ENCODE peak calls at places on chromosomes 12 and 14, in seven cellular contexts. M, Z, V, D, P, C and U are unnamed samples. For H3K4me1, the result is how much of the 10 kb centered on the place peaks cover.

GRCh38 chr14:33891700-33892099 is 59.2 kb downstream of the EGLN3 start:
- DNase-seq in Z (no peak), V (no peak), M (no peak), C (no peak), P (no peak), D (no peak), U (no peak)

GRCh38 chr12:79635676-79636075 is 55.1 kb downstream of the PAWR start:
- DNase-seq in P (no peak), D (no peak), Z (no peak), C (no peak), V (no peak), M (no peak), U (no peak)

GRCh38 chr14:98580131-98580678 is 691.8 kb downstream of the BCL11B start:
- DNase-seq in C (peak), D (no peak), V (no peak), M (no peak), Z (peak), P (no peak), U (no peak)

GRCh38 chr12:4177257-4177656 is 96.3 kb upstream of the CCND2 start:
- DNase-seq in Z (no peak), C (no peak), P (no peak), M (no peak), V (no peak), D (no peak), U (no peak)

GRCh38 chr14:53412819-53413664 is 259.9 kb upstream of the DDHD1 start:
- DNase-seq in P (no peak), C (no peak), V (peak), D (no peak), Z (no peak), M (no peak), U (no peak)

GRCh38 chr14:50762001-50762930 is 68.7 kb downstream of the NIN start:
- DNase-seq in M (no peak), Z (no peak), D (no peak), V (no peak), C (no peak), P (no peak), U (no peak)

GRCh38 chr12:123113038-123113437 is 37.9 kb downstream of the PITPNM2 start:
- DNase-seq in Z (no peak), V (no peak), M (no peak), C (no peak), D (no peak), P (no peak), U (no peak)

GRCh38 chr14:22887260-22887989 is 4.4 kb downstream of the REM2 start:
- DNase-seq in Z (peak), M (peak), V (peak), D (no peak), C (no peak), P (peak), U (no peak)

GRCh38 chr14:89641495-89642162 is 224.6 kb upstream of the FOXN3 start:
- DNase-seq in V (no peak), P (no peak), M (no peak), Z (peak), C (peak), D (no peak), U (no peak)

GRCh38 chr12:85784096-85784720 is 52.0 kb downstream of the RASSF9 start:
- DNase-seq in Z (no peak), P (peak), M (no peak), D (no peak), V (no peak), C (no peak), U (no peak)

GRCh38 chr14:53858344-53858682 is 98.3 kb downstream of the BMP4 start:
- DNase-seq in M (no peak), D (no peak), V (no peak), C (no peak), P (no peak), Z (no peak), U (no peak)

GRCh38 chr12:127306604-127307215 is 960.3 kb upstream of the TMEM132C start:
- DNase-seq in P (no peak), D (no peak), V (no peak), M (no peak), Z (no peak), C (no peak), U (no peak)

GRCh38 chr14:37709419-37710195 is 114.2 kb downstream of the TTC6 start:
- DNase-seq in V (peak), D (no peak), P (peak), C (no peak), M (no peak), Z (no peak), U (no peak)

DNA sequence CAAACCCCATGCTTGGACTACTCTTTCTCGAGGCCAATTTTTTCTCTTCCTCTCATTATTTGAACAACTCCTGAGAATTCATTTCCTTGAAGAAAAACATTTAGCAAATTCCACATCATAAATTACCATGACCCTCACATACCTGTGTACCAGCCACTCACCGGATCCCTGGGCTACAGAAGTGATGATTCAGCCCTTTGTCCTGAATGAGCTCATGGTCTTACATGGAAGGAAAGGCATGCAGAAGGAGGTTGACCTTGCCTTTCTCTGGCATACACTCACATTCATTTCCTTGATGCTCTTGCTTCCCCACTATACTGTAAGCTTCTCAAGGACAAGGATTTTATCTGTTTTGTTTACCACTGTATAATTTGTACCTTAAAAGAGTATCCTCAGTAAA is 191.5 kb downstream of the SLC5A8 start:
- DNase-seq in M (no peak), D (no peak), V (no peak), P (peak), C (no peak), Z (no peak), U (no peak)
- H3K4me1 ChIP-seq in M (under half), D (under half), V (under half), P (half or more), C (under half), Z (under half), U (under half)

GRCh38 chr12:6375269-6376078 is at the start of gene SCNN1A:
- DNase-seq in Z (no peak), P (no peak), D (no peak), V (no peak), C (no peak), M (peak), U (no peak)
- H3K4me1 ChIP-seq in Z (under half), P (half or more), D (under half), V (under half), C (under half), M (half or more), U (under half)

GRCh38 chr12:7923241-7924236 is 12.4 kb downstream of the SLC2A3 start:
- DNase-seq in M (no peak), D (no peak), V (no peak), Z (no peak), C (no peak), P (no peak), U (no peak)
- H3K4me1 ChIP-seq in M (under half), D (under half), V (under half), Z (under half), C (under half), P (under half), U (under half)

DNA sequence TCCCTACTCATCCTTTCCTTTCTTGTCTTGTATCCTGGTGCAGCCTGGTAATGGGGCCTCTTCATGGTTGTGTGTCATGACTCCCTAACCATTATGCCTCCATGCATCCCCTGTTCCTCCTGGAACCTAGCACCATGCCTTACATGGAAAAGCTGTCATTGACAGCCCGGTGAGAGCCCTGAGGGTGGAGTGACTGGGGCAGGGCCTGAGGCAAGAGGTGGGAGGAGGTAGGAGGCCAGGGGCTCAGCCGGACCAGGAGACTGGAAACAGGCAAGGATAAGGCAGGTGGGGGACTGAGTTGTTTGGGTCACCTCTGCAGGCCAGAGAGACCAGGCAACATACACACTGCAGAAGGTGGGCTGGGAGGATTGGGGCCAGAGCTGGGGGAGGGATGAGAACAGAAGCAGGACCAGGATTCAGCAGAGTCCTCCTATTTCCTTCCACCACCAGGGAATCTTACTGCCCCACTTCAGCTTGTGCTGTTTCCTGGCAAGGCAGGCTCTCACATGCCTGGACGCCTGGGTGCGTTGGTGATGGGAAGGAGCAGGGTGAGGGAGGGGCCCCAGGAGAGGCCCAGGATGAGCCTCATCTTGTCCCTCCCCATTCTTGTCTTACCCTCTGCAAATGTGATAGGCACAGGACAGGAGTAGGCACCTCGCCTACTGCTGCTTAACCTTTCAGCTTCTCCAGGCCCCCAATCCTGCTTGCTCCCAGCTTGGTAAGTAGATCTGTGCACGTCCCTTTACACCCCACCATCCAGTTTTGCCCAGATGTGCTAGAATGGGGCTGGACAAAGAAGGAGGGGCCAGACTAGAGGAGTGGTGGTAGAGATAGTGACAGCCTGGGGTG is at the start of gene LTB4R2:
- DNase-seq in C (no peak), V (no peak), P (no peak), D (no peak), Z (no peak), M (no peak), U (peak)
- H3K4me1 ChIP-seq in C (half or more), V (under half), P (under half), D (under half), Z (half or more), M (under half), U (under half)

DNA sequence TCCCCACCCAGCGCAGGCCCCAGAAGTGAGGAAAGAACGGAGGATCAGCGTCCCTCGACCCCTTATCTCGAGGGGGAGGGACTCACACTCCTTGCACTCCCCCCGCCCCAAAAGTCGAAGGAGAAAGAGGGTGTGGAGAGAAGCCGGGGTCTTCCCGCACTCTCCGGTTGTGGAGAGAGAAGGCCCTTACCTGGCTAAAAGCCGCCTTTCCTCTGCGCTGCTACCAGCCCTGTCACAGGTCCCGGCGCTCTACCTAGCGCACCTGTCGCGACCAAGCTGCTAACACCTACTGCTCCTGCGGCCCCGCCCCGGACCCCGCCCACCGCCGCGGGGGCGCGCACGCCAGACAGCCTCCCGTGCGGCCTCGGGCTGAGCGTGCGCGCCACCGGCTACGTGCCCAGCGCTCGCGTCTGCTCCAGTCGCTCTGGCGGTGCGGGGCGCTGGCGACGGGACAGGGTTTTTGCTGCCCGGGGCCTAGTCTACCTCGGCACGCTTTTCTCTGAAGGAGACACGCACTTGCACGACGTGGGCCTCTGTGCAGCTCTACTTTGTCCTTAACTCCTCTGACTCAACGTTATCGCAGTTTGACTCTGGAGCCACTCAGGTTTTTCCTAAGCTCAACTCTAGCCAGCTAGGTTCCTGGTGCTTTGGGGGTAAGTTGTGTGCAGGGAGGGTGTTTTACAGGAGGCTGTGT is at the start of gene LIMA1:
- DNase-seq in Z (peak), C (peak), D (peak), P (peak), V (peak), M (peak), U (peak)
- H3K4me1 ChIP-seq in Z (under half), C (under half), D (under half), P (under half), V (under half), M (under half), U (under half)

DNA sequence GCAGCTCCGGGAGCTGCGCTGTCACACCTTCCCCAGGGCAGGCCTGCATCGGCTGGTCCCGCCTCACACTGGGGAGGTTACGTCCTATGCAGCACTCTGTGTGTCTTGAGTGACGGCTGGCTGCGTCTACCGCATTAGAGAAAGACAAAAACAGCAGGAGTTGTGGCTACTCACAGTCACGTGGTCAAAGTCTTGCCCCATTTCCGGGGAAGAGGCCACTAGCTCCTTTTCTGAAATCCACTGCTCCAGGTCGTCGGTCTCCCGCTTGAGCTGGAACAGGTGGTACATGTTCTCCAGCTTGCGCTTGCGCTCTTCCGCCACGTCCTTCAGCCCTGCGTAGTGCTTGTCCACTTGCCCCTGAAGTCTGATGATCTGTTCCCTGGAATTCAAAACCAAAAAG is 68.8 kb downstream of the PLEKHG3 start:
- DNase-seq in D (no peak), P (no peak), M (no peak), Z (no peak), V (no peak), C (no peak), U (no peak)
- H3K4me1 ChIP-seq in D (under half), P (under half), M (under half), Z (under half), V (under half), C (under half), U (under half)

GRCh38 chr12:6215932-6216494 is 15.8 kb downstream of the CD9 start:
- DNase-seq in M (peak), Z (no peak), V (no peak), D (peak), P (peak), C (no peak), U (no peak)
- H3K4me1 ChIP-seq in M (half or more), Z (under half), V (under half), D (half or more), P (half or more), C (under half), U (under half)

DNA sequence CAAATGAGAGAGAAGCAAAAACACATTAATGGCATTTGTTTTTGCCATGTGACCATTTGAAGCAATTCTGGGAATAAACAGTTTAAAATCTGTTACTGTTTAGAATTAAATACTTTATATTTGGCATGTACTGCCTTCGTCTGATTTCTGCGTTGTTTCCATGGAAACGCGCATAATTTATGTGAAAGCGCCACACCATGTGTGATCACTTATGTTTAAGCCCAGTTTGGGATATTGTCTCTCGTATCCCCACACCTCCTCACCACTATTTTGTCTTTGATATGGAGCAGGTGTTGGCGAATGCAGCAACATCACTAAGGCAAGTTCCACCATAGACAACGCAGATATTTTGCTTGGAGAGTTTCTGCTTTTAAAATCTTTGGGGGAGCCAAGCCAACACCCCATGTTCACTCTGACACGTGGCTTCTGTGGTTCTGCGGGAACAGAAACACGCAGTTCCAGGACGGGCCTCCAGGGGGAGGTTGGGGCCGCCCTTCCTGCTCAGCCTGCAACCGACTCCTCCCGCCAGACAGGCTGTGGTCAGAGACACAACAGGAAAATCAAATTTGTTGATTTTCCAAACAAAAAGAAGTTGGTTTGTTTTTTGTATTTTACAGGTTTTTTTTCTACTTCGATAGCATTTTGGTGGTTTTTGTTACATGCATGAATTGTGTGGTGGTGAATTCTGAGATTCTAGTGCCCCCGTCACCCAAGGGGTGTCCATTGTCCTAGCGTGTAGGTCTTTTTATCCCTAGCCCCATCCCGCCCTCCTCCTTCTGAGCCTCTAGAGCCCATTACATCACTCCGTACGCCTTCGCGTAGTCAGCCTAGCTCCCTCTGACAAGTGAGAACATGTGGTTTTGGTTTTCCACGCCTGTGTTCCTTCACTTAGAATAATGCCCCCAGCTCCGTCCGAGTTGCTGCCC is 101.9 kb upstream of the SFSWAP start:
- DNase-seq in V (peak), Z (peak), D (no peak), P (peak), C (peak), M (peak), U (peak)
- H3K4me1 ChIP-seq in V (under half), Z (under half), D (under half), P (under half), C (half or more), M (under half), U (under half)

DNA sequence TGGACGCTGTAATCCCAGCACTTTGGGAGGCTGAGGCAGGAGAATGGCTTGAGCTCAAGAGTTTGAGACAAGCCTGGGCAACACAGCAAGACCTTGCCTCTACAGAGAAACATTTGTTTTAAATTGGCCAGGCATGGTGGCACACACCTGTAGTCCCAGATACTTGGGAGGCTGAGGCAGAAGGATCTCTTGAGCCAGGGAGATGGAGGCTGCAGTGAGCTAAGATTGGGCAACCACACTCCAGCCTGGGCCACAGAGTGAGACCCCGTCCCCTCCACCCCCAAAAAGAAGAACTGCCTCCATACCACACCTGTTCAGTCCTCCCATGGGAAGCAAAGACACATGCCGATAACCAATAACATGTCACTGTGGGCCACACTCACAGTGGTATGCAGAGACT is 19.2 kb downstream of the CCDC85C start:
- DNase-seq in M (no peak), Z (no peak), C (no peak), D (no peak), V (no peak), P (no peak), U (no peak)
- H3K4me1 ChIP-seq in M (half or more), Z (under half), C (under half), D (under half), V (under half), P (under half), U (under half)